ENCODE peak calls at places on chromosomes 5 and 9, in ten cellular contexts. One of them, this sample, is unnamed.

GRCh38 chr5:72178910-72179815 is 71.9 kb downstream of the MAP1B start:
- DNase-seq in fibroblast of lung: peak
- DNase-seq in NCI-H1930: no peak
- DNase-seq in astrocyte of the spinal cord: peak
- DNase-seq in WTC11: peak
- DNase-seq in GM20000: no peak
- DNase-seq in amniotic epithelial cell: peak
- DNase-seq in NCI-H1092 treated with DMSO at 0.1 percent for 48 hours: no peak
- DNase-seq in esophagus squamous epithelium: no peak
- DNase-seq in body of pancreas: peak
- DNase-seq in this sample: peak

GRCh38 chr5:32165-32564 is 59.8 kb upstream of the PLEKHG4B start:
- DNase-seq in fibroblast of lung: no peak
- DNase-seq in NCI-H1930: no peak
- DNase-seq in astrocyte of the spinal cord: no peak
- DNase-seq in WTC11: no peak
- DNase-seq in GM20000: no peak
- DNase-seq in amniotic epithelial cell: no peak
- DNase-seq in NCI-H1092 treated with DMSO at 0.1 percent for 48 hours: no peak
- DNase-seq in esophagus squamous epithelium: no peak
- DNase-seq in body of pancreas: no peak
- DNase-seq in this sample: no peak

GRCh38 chr9:134502261-134503211 is 139.1 kb upstream of the COL5A1 start:
- DNase-seq in fibroblast of lung: peak
- DNase-seq in NCI-H1930: no peak
- DNase-seq in astrocyte of the spinal cord: peak
- DNase-seq in WTC11: no peak
- DNase-seq in GM20000: no peak
- DNase-seq in amniotic epithelial cell: peak
- DNase-seq in NCI-H1092 treated with DMSO at 0.1 percent for 48 hours: no peak
- DNase-seq in esophagus squamous epithelium: no peak
- DNase-seq in body of pancreas: peak
- DNase-seq in this sample: peak

GRCh38 chr9:137879566-137880150 is 2.1 kb downstream of the CACNA1B start:
- DNase-seq in fibroblast of lung: no peak
- DNase-seq in NCI-H1930: no peak
- DNase-seq in astrocyte of the spinal cord: no peak
- DNase-seq in WTC11: no peak
- DNase-seq in GM20000: no peak
- DNase-seq in amniotic epithelial cell: no peak
- DNase-seq in NCI-H1092 treated with DMSO at 0.1 percent for 48 hours: no peak
- DNase-seq in esophagus squamous epithelium: no peak
- DNase-seq in body of pancreas: no peak
- DNase-seq in this sample: no peak

GRCh38 chr5:112848116-112848811 is 12.8 kb upstream of the SRP19 start:
- DNase-seq in fibroblast of lung: peak
- DNase-seq in NCI-H1930: peak
- DNase-seq in astrocyte of the spinal cord: peak
- DNase-seq in WTC11: no peak
- DNase-seq in GM20000: peak
- DNase-seq in amniotic epithelial cell: peak
- DNase-seq in NCI-H1092 treated with DMSO at 0.1 percent for 48 hours: peak
- DNase-seq in esophagus squamous epithelium: no peak
- DNase-seq in body of pancreas: peak
- DNase-seq in this sample: peak

GRCh38 chr9:16640649-16641048 is 229.8 kb downstream of the BNC2 start:
- DNase-seq in fibroblast of lung: no peak
- DNase-seq in NCI-H1930: no peak
- DNase-seq in astrocyte of the spinal cord: no peak
- DNase-seq in WTC11: peak
- DNase-seq in GM20000: no peak
- DNase-seq in amniotic epithelial cell: no peak
- DNase-seq in NCI-H1092 treated with DMSO at 0.1 percent for 48 hours: no peak
- DNase-seq in esophagus squamous epithelium: no peak
- DNase-seq in body of pancreas: no peak
- DNase-seq in this sample: no peak

GRCh38 chr9:37410969-37411785 is 11.3 kb upstream of the GRHPR start:
- DNase-seq in fibroblast of lung: no peak
- DNase-seq in NCI-H1930: peak
- DNase-seq in astrocyte of the spinal cord: no peak
- DNase-seq in WTC11: peak
- DNase-seq in GM20000: peak
- DNase-seq in amniotic epithelial cell: no peak
- DNase-seq in NCI-H1092 treated with DMSO at 0.1 percent for 48 hours: no peak
- DNase-seq in esophagus squamous epithelium: no peak
- DNase-seq in body of pancreas: no peak
- DNase-seq in this sample: no peak

GRCh38 chr5:100706796-100707195 is 171.6 kb downstream of the FAM174A start:
- DNase-seq in fibroblast of lung: peak
- DNase-seq in NCI-H1930: no peak
- DNase-seq in astrocyte of the spinal cord: peak
- DNase-seq in WTC11: no peak
- DNase-seq in GM20000: no peak
- DNase-seq in amniotic epithelial cell: peak
- DNase-seq in NCI-H1092 treated with DMSO at 0.1 percent for 48 hours: no peak
- DNase-seq in esophagus squamous epithelium: no peak
- DNase-seq in body of pancreas: no peak
- DNase-seq in this sample: no peak

GRCh38 chr5:72849546-72849945 is 33.1 kb downstream of the TNPO1 start:
- DNase-seq in fibroblast of lung: no peak
- DNase-seq in NCI-H1930: no peak
- DNase-seq in astrocyte of the spinal cord: no peak
- DNase-seq in WTC11: no peak
- DNase-seq in GM20000: no peak
- DNase-seq in amniotic epithelial cell: no peak
- DNase-seq in NCI-H1092 treated with DMSO at 0.1 percent for 48 hours: no peak
- DNase-seq in esophagus squamous epithelium: no peak
- DNase-seq in body of pancreas: no peak
- DNase-seq in this sample: no peak

GRCh38 chr9:77710965-77711657 is 63.0 kb upstream of the GNA14 start:
- DNase-seq in fibroblast of lung: no peak
- DNase-seq in NCI-H1930: no peak
- DNase-seq in astrocyte of the spinal cord: no peak
- DNase-seq in WTC11: no peak
- DNase-seq in GM20000: no peak
- DNase-seq in amniotic epithelial cell: no peak
- DNase-seq in NCI-H1092 treated with DMSO at 0.1 percent for 48 hours: no peak
- DNase-seq in esophagus squamous epithelium: no peak
- DNase-seq in body of pancreas: no peak
- DNase-seq in this sample: no peak

GRCh38 chr5:156137482-156137881 is 189.5 kb upstream of the SGCD start:
- DNase-seq in fibroblast of lung: no peak
- DNase-seq in NCI-H1930: no peak
- DNase-seq in astrocyte of the spinal cord: no peak
- DNase-seq in WTC11: no peak
- DNase-seq in GM20000: no peak
- DNase-seq in amniotic epithelial cell: no peak
- DNase-seq in NCI-H1092 treated with DMSO at 0.1 percent for 48 hours: no peak
- DNase-seq in esophagus squamous epithelium: no peak
- DNase-seq in body of pancreas: no peak
- DNase-seq in this sample: no peak

GRCh38 chr9:112072721-112073553 is 102.2 kb downstream of the SUSD1 start:
- DNase-seq in fibroblast of lung: peak
- DNase-seq in NCI-H1930: no peak
- DNase-seq in astrocyte of the spinal cord: peak
- DNase-seq in WTC11: no peak
- DNase-seq in GM20000: no peak
- DNase-seq in amniotic epithelial cell: peak
- DNase-seq in NCI-H1092 treated with DMSO at 0.1 percent for 48 hours: no peak
- DNase-seq in esophagus squamous epithelium: no peak
- DNase-seq in body of pancreas: no peak
- DNase-seq in this sample: no peak

GRCh38 chr5:125056641-125057345 is 310.4 kb upstream of the ZNF608 start:
- DNase-seq in fibroblast of lung: no peak
- DNase-seq in NCI-H1930: no peak
- DNase-seq in astrocyte of the spinal cord: no peak
- DNase-seq in WTC11: no peak
- DNase-seq in GM20000: no peak
- DNase-seq in amniotic epithelial cell: no peak
- DNase-seq in NCI-H1092 treated with DMSO at 0.1 percent for 48 hours: no peak
- DNase-seq in esophagus squamous epithelium: no peak
- DNase-seq in body of pancreas: no peak
- DNase-seq in this sample: peak

GRCh38 chr9:21683484-21684175 is 118.8 kb upstream of the MTAP start:
- DNase-seq in fibroblast of lung: no peak
- DNase-seq in NCI-H1930: no peak
- DNase-seq in astrocyte of the spinal cord: peak
- DNase-seq in WTC11: no peak
- DNase-seq in GM20000: no peak
- DNase-seq in amniotic epithelial cell: no peak
- DNase-seq in NCI-H1092 treated with DMSO at 0.1 percent for 48 hours: no peak
- DNase-seq in esophagus squamous epithelium: no peak
- DNase-seq in body of pancreas: no peak
- DNase-seq in this sample: no peak

GRCh38 chr5:56319281-56320242 is 86.4 kb upstream of the ANKRD55 start:
- DNase-seq in fibroblast of lung: peak
- DNase-seq in NCI-H1930: no peak
- DNase-seq in astrocyte of the spinal cord: peak
- DNase-seq in WTC11: no peak
- DNase-seq in GM20000: no peak
- DNase-seq in amniotic epithelial cell: peak
- DNase-seq in NCI-H1092 treated with DMSO at 0.1 percent for 48 hours: peak
- DNase-seq in esophagus squamous epithelium: no peak
- DNase-seq in body of pancreas: no peak
- DNase-seq in this sample: peak

GRCh38 chr5:23588841-23589240 is 81.4 kb downstream of the PRDM9 start:
- DNase-seq in fibroblast of lung: no peak
- DNase-seq in NCI-H1930: no peak
- DNase-seq in astrocyte of the spinal cord: no peak
- DNase-seq in WTC11: no peak
- DNase-seq in GM20000: no peak
- DNase-seq in amniotic epithelial cell: no peak
- DNase-seq in NCI-H1092 treated with DMSO at 0.1 percent for 48 hours: no peak
- DNase-seq in esophagus squamous epithelium: no peak
- DNase-seq in body of pancreas: no peak
- DNase-seq in this sample: no peak

GRCh38 chr9:115142502-115143265 is 24.7 kb upstream of the TNC start:
- DNase-seq in fibroblast of lung: no peak
- DNase-seq in NCI-H1930: no peak
- DNase-seq in astrocyte of the spinal cord: no peak
- DNase-seq in WTC11: no peak
- DNase-seq in GM20000: no peak
- DNase-seq in amniotic epithelial cell: no peak
- DNase-seq in NCI-H1092 treated with DMSO at 0.1 percent for 48 hours: no peak
- DNase-seq in esophagus squamous epithelium: no peak
- DNase-seq in body of pancreas: no peak
- DNase-seq in this sample: no peak

GRCh38 chr5:175718401-175719108 is 60.7 kb downstream of the HRH2 start:
- DNase-seq in fibroblast of lung: no peak
- DNase-seq in NCI-H1930: no peak
- DNase-seq in astrocyte of the spinal cord: no peak
- DNase-seq in WTC11: peak
- DNase-seq in GM20000: no peak
- DNase-seq in amniotic epithelial cell: no peak
- DNase-seq in NCI-H1092 treated with DMSO at 0.1 percent for 48 hours: peak
- DNase-seq in esophagus squamous epithelium: no peak
- DNase-seq in body of pancreas: peak
- DNase-seq in this sample: peak

GRCh38 chr9:4131946-4132345 is 167.9 kb downstream of the GLIS3 start:
- DNase-seq in fibroblast of lung: peak
- DNase-seq in NCI-H1930: no peak
- DNase-seq in astrocyte of the spinal cord: no peak
- DNase-seq in WTC11: no peak
- DNase-seq in GM20000: no peak
- DNase-seq in amniotic epithelial cell: no peak
- DNase-seq in NCI-H1092 treated with DMSO at 0.1 percent for 48 hours: no peak
- DNase-seq in esophagus squamous epithelium: no peak
- DNase-seq in body of pancreas: no peak
- DNase-seq in this sample: no peak

GRCh38 chr9:37626708-37627293 is 24.0 kb upstream of the FRMPD1 start:
- DNase-seq in fibroblast of lung: no peak
- DNase-seq in NCI-H1930: no peak
- DNase-seq in astrocyte of the spinal cord: no peak
- DNase-seq in WTC11: no peak
- DNase-seq in GM20000: no peak
- DNase-seq in amniotic epithelial cell: no peak
- DNase-seq in NCI-H1092 treated with DMSO at 0.1 percent for 48 hours: no peak
- DNase-seq in esophagus squamous epithelium: no peak
- DNase-seq in body of pancreas: no peak
- DNase-seq in this sample: no peak

GRCh38 chr5:119368238-119368630 is 12.4 kb downstream of the TNFAIP8 start:
- DNase-seq in fibroblast of lung: no peak
- DNase-seq in NCI-H1930: no peak
- DNase-seq in astrocyte of the spinal cord: no peak
- DNase-seq in WTC11: no peak
- DNase-seq in GM20000: no peak
- DNase-seq in amniotic epithelial cell: no peak
- DNase-seq in NCI-H1092 treated with DMSO at 0.1 percent for 48 hours: no peak
- DNase-seq in esophagus squamous epithelium: no peak
- DNase-seq in body of pancreas: no peak
- DNase-seq in this sample: no peak

GRCh38 chr9:27572918-27573698 is at the start of gene C9orf72:
- DNase-seq in fibroblast of lung: no peak
- DNase-seq in NCI-H1930: peak
- DNase-seq in astrocyte of the spinal cord: peak
- DNase-seq in WTC11: peak
- DNase-seq in GM20000: peak
- DNase-seq in amniotic epithelial cell: no peak
- DNase-seq in NCI-H1092 treated with DMSO at 0.1 percent for 48 hours: peak
- DNase-seq in esophagus squamous epithelium: no peak
- DNase-seq in body of pancreas: no peak
- DNase-seq in this sample: peak

GRCh38 chr5:169374761-169375160 is 73.8 kb upstream of the SLIT3 start:
- DNase-seq in fibroblast of lung: no peak
- DNase-seq in NCI-H1930: no peak
- DNase-seq in astrocyte of the spinal cord: no peak
- DNase-seq in WTC11: no peak
- DNase-seq in GM20000: no peak
- DNase-seq in amniotic epithelial cell: peak
- DNase-seq in NCI-H1092 treated with DMSO at 0.1 percent for 48 hours: no peak
- DNase-seq in esophagus squamous epithelium: no peak
- DNase-seq in body of pancreas: no peak
- DNase-seq in this sample: no peak

GRCh38 chr9:135087899-135088347 is 455 bp downstream of the OLFM1 start:
- DNase-seq in fibroblast of lung: no peak
- DNase-seq in NCI-H1930: no peak
- DNase-seq in astrocyte of the spinal cord: no peak
- DNase-seq in WTC11: no peak
- DNase-seq in GM20000: no peak
- DNase-seq in amniotic epithelial cell: no peak
- DNase-seq in NCI-H1092 treated with DMSO at 0.1 percent for 48 hours: no peak
- DNase-seq in esophagus squamous epithelium: no peak
- DNase-seq in body of pancreas: no peak
- DNase-seq in this sample: no peak

GRCh38 chr9:96612966-96613589 is 6.6 kb downstream of the CDC14B start:
- DNase-seq in fibroblast of lung: no peak
- DNase-seq in NCI-H1930: no peak
- DNase-seq in astrocyte of the spinal cord: no peak
- DNase-seq in WTC11: no peak
- DNase-seq in GM20000: no peak
- DNase-seq in amniotic epithelial cell: no peak
- DNase-seq in NCI-H1092 treated with DMSO at 0.1 percent for 48 hours: no peak
- DNase-seq in esophagus squamous epithelium: no peak
- DNase-seq in body of pancreas: no peak
- DNase-seq in this sample: no peak

GRCh38 chr9:34653131-34653530 is 1.1 kb downstream of the IL11RA start:
- DNase-seq in fibroblast of lung: no peak
- DNase-seq in NCI-H1930: no peak
- DNase-seq in astrocyte of the spinal cord: no peak
- DNase-seq in WTC11: no peak
- DNase-seq in GM20000: no peak
- DNase-seq in amniotic epithelial cell: no peak
- DNase-seq in NCI-H1092 treated with DMSO at 0.1 percent for 48 hours: no peak
- DNase-seq in esophagus squamous epithelium: no peak
- DNase-seq in body of pancreas: peak
- DNase-seq in this sample: no peak

GRCh38 chr5:113296681-113297080 is 138.1 kb downstream of the TSSK1B start:
- DNase-seq in fibroblast of lung: peak
- DNase-seq in NCI-H1930: no peak
- DNase-seq in astrocyte of the spinal cord: peak
- DNase-seq in WTC11: no peak
- DNase-seq in GM20000: no peak
- DNase-seq in amniotic epithelial cell: no peak
- DNase-seq in NCI-H1092 treated with DMSO at 0.1 percent for 48 hours: no peak
- DNase-seq in esophagus squamous epithelium: no peak
- DNase-seq in body of pancreas: no peak
- DNase-seq in this sample: no peak

GRCh38 chr5:61332891-61333350 is 863 bp downstream of the ZSWIM6 start:
- DNase-seq in fibroblast of lung: peak
- DNase-seq in NCI-H1930: no peak
- DNase-seq in astrocyte of the spinal cord: peak
- DNase-seq in WTC11: peak
- DNase-seq in GM20000: peak
- DNase-seq in amniotic epithelial cell: peak
- DNase-seq in NCI-H1092 treated with DMSO at 0.1 percent for 48 hours: no peak
- DNase-seq in esophagus squamous epithelium: peak
- DNase-seq in body of pancreas: peak
- DNase-seq in this sample: peak

This sample was measured in foreskin keratinocyte.